ENCODE peak calls at places on chromosome 13, in six cellular contexts. Y, B, X, H, U and F are unnamed samples.

GRCh38 chr13:61466280-61466679 is 50.6 kb upstream of the PCDH20 start:
- DNase-seq in X (no peak), Y (no peak), H (no peak), U (no peak), B (no peak), F (no peak)

GRCh38 chr13:39729161-39729560 is 73.7 kb downstream of the COG6 start:
- DNase-seq in X (no peak), Y (peak), B (no peak), U (no peak), H (no peak), F (no peak)

GRCh38 chr13:38941353-38941945 is 49.2 kb downstream of the STOML3 start:
- DNase-seq in Y (peak), X (no peak), H (no peak), B (no peak), U (no peak), F (no peak)

GRCh38 chr13:49248433-49249002 is 793 bp downstream of the CDADC1 start:
- DNase-seq in Y (peak), B (peak), X (peak), U (no peak), H (no peak), F (no peak)

GRCh38 chr13:64928704-64929499 is 2301.2 kb downstream of the PCDH9 start:
- DNase-seq in X (peak), H (no peak), B (peak), Y (peak), U (no peak), F (peak)

GRCh38 chr13:46951516-46951915 is 54.7 kb upstream of the HTR2A start:
- DNase-seq in H (no peak), Y (no peak), X (no peak), U (no peak), B (peak), F (no peak)

GRCh38 chr13:31786011-31786410 is 46.7 kb downstream of the RXFP2 start:
- DNase-seq in Y (peak), X (no peak), U (no peak), H (no peak), B (peak), F (no peak)

GRCh38 chr13:95298169-95298940 is 2.9 kb downstream of the ABCC4 start:
- DNase-seq in Y (no peak), U (no peak), X (no peak), B (no peak), H (no peak), F (no peak)

GRCh38 chr13:37175996-37176395 is 70.5 kb upstream of the CSNK1A1L start:
- DNase-seq in X (peak), U (no peak), Y (peak), H (no peak), B (peak), F (no peak)

GRCh38 chr13:104984296-104984818 is 1551.1 kb downstream of the EFNB2 start:
- DNase-seq in U (peak), Y (peak), H (no peak), X (peak), B (peak), F (no peak)

GRCh38 chr13:20616059-20616797 is 49.3 kb downstream of the IFT88 start:
- DNase-seq in H (no peak), Y (peak), X (no peak), U (no peak), B (peak), F (no peak)

GRCh38 chr13:46983881-46984280 is 87.0 kb upstream of the HTR2A start:
- DNase-seq in X (peak), B (peak), H (no peak), Y (peak), U (no peak), F (no peak)

GRCh38 chr13:80237646-80238045 is 103.3 kb downstream of the SPRY2 start:
- DNase-seq in U (no peak), B (no peak), Y (peak), X (no peak), H (no peak), F (no peak)

GRCh38 chr13:110559429-110559943 is 2.0 kb downstream of the RAB20 start:
- DNase-seq in Y (peak), B (peak), X (peak), U (no peak), H (no peak), F (no peak)

GRCh38 chr13:112107289-112107688 is 40.3 kb downstream of the SOX1 start:
- DNase-seq in U (no peak), H (no peak), Y (no peak), X (no peak), B (no peak), F (no peak)

GRCh38 chr13:102399791-102400618 is 1.8 kb downstream of the FGF14 start:
- DNase-seq in B (peak), Y (no peak), X (no peak), U (peak), H (no peak), F (no peak)

GRCh38 chr13:98214008-98214643 is 37.1 kb upstream of the RNF113B start:
- DNase-seq in X (peak), H (no peak), U (no peak), B (no peak), Y (peak), F (no peak)

GRCh38 chr13:97011446-97012131 is 17.3 kb upstream of the OXGR1 start:
- DNase-seq in Y (no peak), H (no peak), B (no peak), X (no peak), U (no peak), F (no peak)

GRCh38 chr13:50576156-50576555 is 267.3 kb downstream of the DLEU7 start:
- DNase-seq in Y (no peak), H (no peak), U (no peak), X (no peak), B (no peak), F (no peak)

GRCh38 chr13:110170020-110170790 is 136.8 kb downstream of the COL4A1 start:
- DNase-seq in H (no peak), Y (no peak), B (no peak), X (no peak), U (no peak), F (no peak)

GRCh38 chr13:93977986-93978385 is 501.5 kb downstream of the DCT start:
- DNase-seq in Y (peak), B (no peak), H (no peak), X (no peak), U (no peak), F (no peak)

GRCh38 chr13:49669735-49670309 is 21.5 kb downstream of the EBPL start:
- DNase-seq in Y (peak), H (no peak), U (no peak), X (peak), B (peak), F (no peak)

GRCh38 chr13:111431241-111431640 is 110.8 kb downstream of the TEX29 start:
- DNase-seq in Y (no peak), U (no peak), H (no peak), B (no peak), X (no peak), F (no peak)

GRCh38 chr13:94063096-94063495 is 416.4 kb downstream of the DCT start:
- DNase-seq in U (no peak), X (no peak), B (no peak), H (no peak), Y (peak), F (no peak)

DNA sequence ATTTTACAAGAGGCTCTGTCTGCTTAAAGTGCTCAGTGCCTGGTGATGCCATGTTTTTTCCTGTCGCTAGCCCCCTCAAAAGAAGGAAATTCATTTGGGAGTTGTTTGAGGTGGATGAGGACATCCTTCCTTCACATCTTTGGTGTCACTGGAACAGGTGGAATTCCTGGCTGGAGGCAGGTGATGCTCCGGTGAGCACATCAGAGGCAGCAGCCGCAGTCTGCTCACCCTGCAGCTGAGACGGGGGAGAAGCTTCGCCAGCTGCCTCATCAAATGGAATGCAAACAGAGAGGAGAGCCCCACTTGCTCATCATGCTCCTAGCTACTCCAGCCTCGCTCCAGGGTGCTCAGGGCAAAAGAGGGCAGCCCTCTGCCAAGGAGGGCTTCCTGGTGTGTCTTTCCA is 74.1 kb upstream of the UBL3 start:
- DNase-seq in Y (peak), B (peak), H (no peak), X (peak), U (no peak), F (peak)
- H3K4me3 ChIP-seq in Y (peak), B (no peak), H (no peak), X (no peak), U (no peak), F (no peak)

DNA sequence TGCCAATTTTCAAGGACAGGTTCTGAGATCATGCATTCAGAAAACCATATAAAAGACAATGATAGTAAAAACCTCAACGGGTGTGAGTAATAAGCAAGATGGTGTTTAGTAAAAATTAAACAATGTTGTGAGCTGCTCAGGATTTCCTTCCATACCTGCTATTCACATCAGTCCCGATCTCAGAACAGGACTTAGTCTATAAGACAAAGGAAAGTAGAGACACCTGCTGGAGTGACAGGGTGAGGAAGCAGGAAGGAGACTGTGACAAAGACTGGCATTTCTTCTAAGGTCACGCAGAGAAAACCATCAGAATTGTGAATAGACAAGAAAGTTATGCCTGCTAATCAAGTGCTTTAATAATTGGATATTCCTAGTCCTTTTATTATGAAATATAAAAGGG is 648.0 kb downstream of the DACH1 start:
- DNase-seq in Y (peak), U (no peak), X (peak), B (no peak), H (no peak), F (no peak)
- TF ChIP-seq CTCF in Y (peak), U (no peak), X (peak), B (peak), H (no peak), F (peak)

DNA sequence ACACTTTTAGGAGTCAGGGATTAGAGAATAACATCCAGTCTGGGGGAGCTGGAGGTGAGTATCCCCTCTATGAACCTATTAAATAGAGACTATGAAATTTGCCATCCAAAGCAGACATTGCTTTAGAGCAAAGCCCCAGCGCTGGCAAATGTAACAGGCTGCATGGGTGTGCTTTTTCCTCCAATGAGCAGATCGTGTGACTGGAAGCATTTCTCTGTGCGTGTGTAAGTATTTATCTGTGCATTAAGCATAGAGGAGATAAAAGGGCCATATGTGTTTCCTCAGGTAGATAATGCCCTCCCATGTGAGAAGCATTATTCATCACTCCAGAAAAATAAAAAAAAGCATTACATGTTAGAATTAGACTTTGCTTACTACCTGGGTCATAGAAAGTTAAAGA is 924 bp downstream of the TNFSF13B start:
- DNase-seq in Y (no peak), U (no peak), B (no peak), H (no peak), X (peak), F (no peak)
- H3K4me3 ChIP-seq in Y (peak), U (no peak), B (no peak), H (peak), X (no peak), F (peak)

GRCh38 chr13:114234645-114235421 is at the start of gene CDC16:
- DNase-seq in B (peak), H (peak), X (peak), U (peak), Y (peak), F (peak)
- TF ChIP-seq CTCF in B (peak), H (peak), X (peak), U (no peak), Y (no peak), F (no peak)

GRCh38 chr13:45119990-45120864 is at the start of gene GTF2F2:
- DNase-seq in B (peak), U (peak), X (peak), Y (peak), H (no peak), F (peak)

GRCh38 chr13:45119469-45119989 is 781 bp upstream of the GTF2F2 start:
- DNase-seq in H (no peak), Y (peak), U (no peak), X (peak), B (peak), F (no peak)

GRCh38 chr13:45122941-45123340 is 2.6 kb downstream of the GTF2F2 start:
- DNase-seq in U (no peak), Y (no peak), B (no peak), H (no peak), X (no peak), F (no peak)

GRCh38 chr13:45121421-45121820 is 1.1 kb downstream of the GTF2F2 start:
- DNase-seq in X (peak), U (no peak), Y (peak), B (peak), H (no peak), F (peak)

DNA sequence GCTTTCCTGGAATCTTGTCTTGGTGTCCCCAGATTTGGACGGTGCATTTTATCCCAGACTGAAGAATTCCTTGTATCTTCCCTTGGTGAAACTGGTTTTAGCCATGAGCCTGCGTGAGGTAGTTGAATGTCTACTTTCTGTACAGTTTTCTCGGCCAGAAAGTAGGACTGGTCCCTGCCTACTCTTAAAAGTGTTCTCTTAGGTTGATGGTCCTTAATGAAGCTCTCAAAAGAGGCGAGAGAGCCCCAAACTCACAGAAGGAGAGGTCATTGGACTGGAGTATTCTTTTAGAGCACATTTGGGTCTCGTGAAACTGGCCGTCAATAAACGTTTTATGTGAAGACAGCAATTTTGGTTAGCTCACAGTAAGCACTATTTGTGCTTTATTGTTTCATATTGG is 657 bp downstream of the GTF2F2 start:
- DNase-seq in Y (peak), H (no peak), X (no peak), U (no peak), B (no peak), F (no peak)
- H3K4me3 ChIP-seq in Y (peak), H (peak), X (peak), U (peak), B (peak), F (peak)

DNA sequence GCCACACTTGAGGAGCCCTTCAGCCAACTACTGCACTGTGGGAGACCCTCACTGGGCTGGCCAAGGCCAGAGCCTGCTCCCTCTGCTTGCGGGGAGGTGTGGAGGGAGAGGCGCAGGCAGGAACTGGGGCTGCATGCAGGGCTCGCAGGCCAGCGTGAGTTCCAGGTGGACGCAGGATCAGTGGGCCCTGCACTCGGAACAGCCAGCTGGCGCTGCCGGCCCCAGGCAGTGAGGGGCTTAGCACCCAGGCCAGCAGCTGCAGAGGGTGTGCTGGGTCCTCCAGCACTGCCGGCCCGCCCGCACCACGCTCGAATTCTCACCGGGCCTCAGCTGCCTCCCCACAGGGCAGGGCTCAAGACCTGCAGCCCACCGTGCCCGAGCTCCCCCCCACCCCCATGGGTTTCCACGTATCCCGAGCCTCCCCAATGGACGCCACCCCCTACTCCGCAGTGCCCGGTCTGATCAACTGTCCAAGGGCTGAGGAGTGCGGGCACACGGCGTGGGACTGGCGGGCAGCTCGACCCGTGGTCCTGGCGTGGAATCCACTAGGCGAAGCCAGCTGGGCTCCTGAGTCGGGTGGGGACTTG is 1293.8 kb upstream of the PCDH9 start:
- DNase-seq in B (no peak), U (peak), Y (no peak), H (no peak), X (no peak), F (no peak)
- TF ChIP-seq CTCF in B (no peak), U (no peak), Y (no peak), H (no peak), X (no peak), F (no peak)

DNA sequence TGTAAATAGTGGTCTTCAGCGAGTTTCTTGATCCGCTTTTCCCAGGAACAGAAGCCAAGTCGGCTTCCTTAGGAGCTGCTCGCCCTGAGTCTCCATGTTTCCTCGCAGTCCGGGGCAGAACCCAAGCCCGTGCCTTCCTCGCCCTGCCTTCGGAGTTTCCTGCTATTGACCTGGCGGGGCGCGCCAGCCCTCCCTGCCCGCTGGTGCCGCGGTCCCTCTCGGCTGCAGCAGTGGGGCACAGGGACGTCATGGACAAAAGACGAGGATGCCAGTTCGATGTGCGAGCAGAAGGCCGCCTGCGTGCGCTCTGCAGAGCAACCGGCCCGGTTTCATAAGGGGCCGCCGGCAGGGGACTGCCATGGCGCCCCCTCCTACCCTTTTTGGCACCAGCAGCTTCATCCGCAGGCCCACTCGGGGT is 156.6 kb downstream of the TM9SF2 start:
- DNase-seq in Y (peak), X (peak), B (no peak), H (no peak), U (no peak), F (no peak)
- H3K4me3 ChIP-seq in Y (peak), X (peak), B (peak), H (peak), U (peak), F (peak)

DNA sequence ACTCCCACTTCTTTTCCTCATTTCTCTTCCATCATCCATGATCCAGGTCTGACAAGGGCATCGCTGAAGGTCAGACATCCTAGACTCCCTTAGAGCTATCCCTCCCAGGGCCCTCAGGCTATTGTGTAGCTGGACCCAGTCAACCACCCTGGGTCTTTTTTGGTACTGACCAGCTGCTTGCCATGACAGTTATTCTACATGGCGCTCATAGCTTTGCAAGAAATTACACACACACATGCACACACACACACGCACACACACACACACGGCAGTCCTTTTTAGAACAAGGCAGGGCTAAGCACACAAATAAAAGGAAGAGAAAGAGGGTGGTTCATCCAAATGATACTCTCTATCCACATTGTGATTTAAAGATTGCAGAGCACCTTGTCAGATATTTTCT is 18.3 kb downstream of the SIAH3 start:
- DNase-seq in B (no peak), Y (no peak), H (no peak), X (no peak), U (no peak), F (no peak)
- TF ChIP-seq CTCF in B (no peak), Y (no peak), H (no peak), X (no peak), U (no peak), F (no peak)